ENCODE peak calls at places on chromosomes 12 and 14, in six cellular contexts. S is progenitor cell of endocrine pancreas; O is stimulated activated CD8-positive, alpha-beta memory T cell treated with anti-CD3 and anti-CD28 coated beads, Interleukin-12 subunit alpha, Interleukin-12 subunit beta, amount 100 ng/mL, for 4 hours; R is globus pallidus; T is RWPE2; B is effector memory CD4-positive, alpha-beta T cell. J is an unnamed sample.
A peak's percentile ranks its signal among the peaks of the same experiment; 100 is the strongest.

GRCh38 chr12:53101266-53101665 is 2.0 kb upstream of the SOAT2 start:
- DNase-seq in B (no peak), R (no peak), S (no peak), T (no peak), O (no peak), J (no peak)

GRCh38 chr12:113068312-113068935 is 11.9 kb downstream of the DTX1 start:
- DNase-seq in S (no peak), O (no peak), T (no peak), R (no peak), B (no peak), J (no peak)

GRCh38 chr14:89773151-89773550 is 181.4 kb downstream of the EFCAB11 start:
- DNase-seq in O (no peak), B (no peak), T (no peak), R (no peak), S (no peak), J (no peak)

GRCh38 chr14:99718031-99718810 is 34.1 kb downstream of the CYP46A1 start:
- DNase-seq in S (no peak), T (peak; percentile 51), O (no peak), R (no peak), B (no peak), J (no peak)

GRCh38 chr12:4002601-4003000 is 129.4 kb upstream of the PARP11 start:
- DNase-seq in B (no peak), T (no peak), O (no peak), S (no peak), R (no peak), J (no peak)

GRCh38 chr12:13234045-13234641 is 37.6 kb downstream of the EMP1 start:
- DNase-seq in S (peak; percentile 31), R (no peak), T (no peak), O (no peak), B (no peak), J (peak; percentile 41)

GRCh38 chr12:40216516-40217288 is 8.1 kb upstream of the LRRK2 start:
- DNase-seq in B (no peak), O (no peak), T (no peak), R (no peak), S (no peak), J (no peak)

GRCh38 chr14:72081139-72081538 is 148.9 kb downstream of the RGS6 start:
- DNase-seq in R (no peak), T (no peak), S (no peak), O (no peak), B (no peak), J (no peak)

GRCh38 chr12:64407342-64408223 is 3.4 kb downstream of the XPOT start:
- DNase-seq in B (no peak), R (no peak), T (no peak), O (no peak), S (no peak), J (no peak)

GRCh38 chr12:69475237-69475984 is 5.2 kb downstream of the FRS2 start:
- DNase-seq in B (no peak), O (no peak), T (no peak), R (no peak), S (no peak), J (no peak)

GRCh38 chr12:30067156-30067555 is 283.4 kb upstream of the TMTC1 start:
- DNase-seq in T (no peak), O (no peak), R (no peak), B (no peak), S (no peak), J (no peak)

GRCh38 chr12:71766202-71766601 is 11.5 kb downstream of the RAB21 start:
- DNase-seq in S (no peak), O (no peak), B (no peak), R (no peak), T (no peak), J (no peak)

GRCh38 chr12:39807043-39807442 is 187.4 kb upstream of the ABCD2 start:
- DNase-seq in B (no peak), R (no peak), S (no peak), T (no peak), O (no peak), J (no peak)

GRCh38 chr12:125243811-125244210 is 178.6 kb downstream of the AACS start:
- DNase-seq in S (no peak), O (no peak), B (no peak), T (no peak), R (no peak), J (no peak)

GRCh38 chr12:95104919-95105452 is 31.6 kb upstream of the NR2C1 start:
- DNase-seq in B (no peak), T (no peak), S (no peak), R (no peak), O (no peak), J (no peak)

GRCh38 chr14:68146812-68147211 is 327.2 kb downstream of the RAD51B start:
- DNase-seq in O (no peak), S (no peak), R (no peak), B (no peak), T (no peak), J (peak; percentile 41)

GRCh38 chr12:106871477-106871876 is 84.2 kb upstream of the TMEM263 start:
- DNase-seq in B (no peak), O (no peak), S (no peak), T (no peak), R (no peak), J (no peak)

GRCh38 chr12:11067514-11067913 is 5.4 kb upstream of the TAS2R46 start:
- DNase-seq in O (no peak), B (no peak), R (peak; percentile 21), S (no peak), T (no peak), J (no peak)

GRCh38 chr12:67545298-67545697 is 103.2 kb upstream of the DYRK2 start:
- DNase-seq in T (no peak), R (no peak), B (no peak), S (no peak), O (no peak), J (no peak)

GRCh38 chr14:73846944-73847343 is 4.7 kb upstream of the PTGR2 start:
- DNase-seq in O (no peak), T (no peak), R (no peak), S (no peak), B (no peak), J (no peak)

GRCh38 chr14:82626156-82627055 is 1092.8 kb upstream of the SEL1L start:
- DNase-seq in O (no peak), R (peak; percentile 54), T (no peak), B (no peak), S (no peak), J (no peak)

GRCh38 chr12:43285248-43285647 is 266.8 kb downstream of the ADAMTS20 start:
- DNase-seq in O (no peak), T (no peak), B (no peak), S (no peak), R (no peak), J (no peak)

GRCh38 chr14:91606851-91607250 is 96.7 kb upstream of the PPP4R3A start:
- DNase-seq in O (no peak), T (no peak), S (no peak), R (no peak), B (no peak), J (no peak)

GRCh38 chr12:123164710-123165261 is 13.9 kb upstream of the PITPNM2 start:
- DNase-seq in T (no peak), O (no peak), R (no peak), S (no peak), B (no peak), J (no peak)

GRCh38 chr14:23086565-23086964 is 8.4 kb downstream of the ACIN1 start:
- DNase-seq in S (no peak), O (no peak), T (no peak), B (no peak), R (no peak), J (no peak)

GRCh38 chr12:64181504-64182291 is 40.4 kb downstream of the KICS2 start:
- DNase-seq in T (peak; percentile 79), B (no peak), O (no peak), S (no peak), R (peak; percentile 80), J (peak; percentile 59)

GRCh38 chr14:23525611-23526010 is 26.0 kb downstream of the ZFHX2 start:
- DNase-seq in S (no peak), R (no peak), O (no peak), T (no peak), B (no peak), J (no peak)

GRCh38 chr12:12792421-12792820 is 7.0 kb downstream of the APOLD1 start:
- DNase-seq in O (no peak), T (no peak), B (no peak), S (no peak), R (no peak), J (no peak)

GRCh38 chr14:64910847-64911495 is 3.3 kb upstream of the CHURC1 start:
- DNase-seq in B (no peak), S (no peak), O (no peak), T (no peak), R (no peak), J (no peak)

GRCh38 chr12:57213763-57214397 is 2.7 kb upstream of the NXPH4 start:
- DNase-seq in S (no peak), O (no peak), B (no peak), R (no peak), T (no peak), J (no peak)

GRCh38 chr12:18158774-18159557 is 69.0 kb upstream of the RERGL start:
- DNase-seq in T (no peak), O (no peak), B (no peak), R (peak; percentile 20), S (no peak), J (no peak)

GRCh38 chr14:73754911-73755360 is 40.8 kb upstream of the PNMA1 start:
- DNase-seq in T (no peak), R (no peak), S (no peak), O (no peak), B (no peak), J (no peak)

GRCh38 chr12:33330940-33331339 is 108.7 kb downstream of the SYT10 start:
- DNase-seq in R (no peak), S (no peak), B (no peak), O (no peak), T (no peak), J (no peak)

GRCh38 chr12:20376984-20377383 is 8.6 kb downstream of the PDE3A start:
- DNase-seq in S (no peak), O (no peak), B (no peak), T (no peak), R (no peak), J (no peak)

GRCh38 chr14:92531151-92531873 is 17.7 kb downstream of the RIN3 start:
- DNase-seq in O (peak; percentile 83), T (no peak), S (no peak), R (no peak), B (no peak), J (no peak)

J was measured in mucosa of gallbladder.